ENCODE peak calls at places on chromosomes 12 and 14, in four cellular contexts. One of them, this sample, is unnamed.
A peak's percentile ranks its signal among the peaks of the same experiment; 100 is the strongest.

GRCh38 chr12:101328917-101329316 is 49.0 kb downstream of the UTP20 start:
- DNase-seq in mesenchymal stem cell: no peak
- DNase-seq in GM23338: no peak
- DNase-seq in IMR-90: no peak
- DNase-seq in this sample: no peak

GRCh38 chr12:114612062-114612461 is 71.9 kb downstream of the TBX3 start:
- DNase-seq in mesenchymal stem cell: no peak
- DNase-seq in GM23338: no peak
- DNase-seq in IMR-90: no peak
- DNase-seq in this sample: no peak

GRCh38 chr14:86954623-86955022 is 1038.4 kb downstream of the GALC start:
- DNase-seq in mesenchymal stem cell: no peak
- DNase-seq in GM23338: no peak
- DNase-seq in IMR-90: no peak
- DNase-seq in this sample: no peak

GRCh38 chr14:64502476-64503183 is 1.0 kb downstream of the ZBTB25 start:
- DNase-seq in mesenchymal stem cell: no peak
- DNase-seq in GM23338: peak; percentile 50
- DNase-seq in IMR-90: peak; percentile 16
- DNase-seq in this sample: peak; percentile 21

GRCh38 chr12:89429539-89429938 is 77.2 kb upstream of the DUSP6 start:
- DNase-seq in mesenchymal stem cell: no peak
- DNase-seq in GM23338: no peak
- DNase-seq in IMR-90: no peak
- DNase-seq in this sample: no peak

GRCh38 chr12:124686001-124686884 is 118.8 kb upstream of the NCOR2 start:
- DNase-seq in mesenchymal stem cell: peak; percentile 92
- DNase-seq in GM23338: no peak
- DNase-seq in IMR-90: peak; percentile 81
- DNase-seq in this sample: peak; percentile 46

GRCh38 chr14:71698027-71698426 is 234.2 kb upstream of the RGS6 start:
- DNase-seq in mesenchymal stem cell: no peak
- DNase-seq in GM23338: no peak
- DNase-seq in IMR-90: no peak
- DNase-seq in this sample: no peak

GRCh38 chr14:104421892-104422291 is 157.7 kb upstream of the C14orf180 start:
- DNase-seq in mesenchymal stem cell: no peak
- DNase-seq in GM23338: no peak
- DNase-seq in IMR-90: no peak
- DNase-seq in this sample: no peak

GRCh38 chr12:91109148-91109564 is 2.1 kb downstream of the LUM start:
- DNase-seq in mesenchymal stem cell: peak; percentile 83
- DNase-seq in GM23338: peak; percentile 78
- DNase-seq in IMR-90: peak; percentile 80
- DNase-seq in this sample: peak; percentile 67

GRCh38 chr12:70928066-70928465 is 7.5 kb upstream of the PTPRR start:
- DNase-seq in mesenchymal stem cell: no peak
- DNase-seq in GM23338: no peak
- DNase-seq in IMR-90: no peak
- DNase-seq in this sample: no peak

GRCh38 chr12:79689041-79689476 is 1.7 kb downstream of the PAWR start:
- DNase-seq in mesenchymal stem cell: no peak
- DNase-seq in GM23338: no peak
- DNase-seq in IMR-90: no peak
- DNase-seq in this sample: no peak

GRCh38 chr12:111297703-111298426 is 71.0 kb downstream of the PHETA1 start:
- DNase-seq in mesenchymal stem cell: no peak
- DNase-seq in GM23338: peak; percentile 72
- DNase-seq in IMR-90: no peak
- DNase-seq in this sample: no peak

GRCh38 chr12:81468206-81468605 is 290.9 kb downstream of the PPFIA2 start:
- DNase-seq in mesenchymal stem cell: no peak
- DNase-seq in GM23338: no peak
- DNase-seq in IMR-90: peak; percentile 1
- DNase-seq in this sample: peak; percentile 85

GRCh38 chr12:89085421-89085820 is 266.9 kb downstream of the DUSP6 start:
- DNase-seq in mesenchymal stem cell: no peak
- DNase-seq in GM23338: peak; percentile 45
- DNase-seq in IMR-90: no peak
- DNase-seq in this sample: no peak

GRCh38 chr12:22415342-22416309 is 81.1 kb upstream of the ST8SIA1 start:
- DNase-seq in mesenchymal stem cell: no peak
- DNase-seq in GM23338: no peak
- DNase-seq in IMR-90: no peak
- DNase-seq in this sample: no peak

GRCh38 chr12:56358836-56359532 is 923 bp downstream of the STAT2 start:
- DNase-seq in mesenchymal stem cell: peak; percentile 93
- DNase-seq in GM23338: no peak
- DNase-seq in IMR-90: peak; percentile 87
- DNase-seq in this sample: peak; percentile 89

GRCh38 chr14:60151715-60152114 is 13.5 kb downstream of the DHRS7 start:
- DNase-seq in mesenchymal stem cell: peak; percentile 95
- DNase-seq in GM23338: no peak
- DNase-seq in IMR-90: peak; percentile 92
- DNase-seq in this sample: peak; percentile 80

GRCh38 chr12:52280319-52280795 is 5.9 kb downstream of the KRT86 start:
- DNase-seq in mesenchymal stem cell: peak; percentile 84
- DNase-seq in GM23338: no peak
- DNase-seq in IMR-90: peak; percentile 94
- DNase-seq in this sample: peak; percentile 98

GRCh38 chr12:113135178-113136127 is at the start of gene RASAL1:
- DNase-seq in mesenchymal stem cell: no peak
- DNase-seq in GM23338: peak; percentile 92
- DNase-seq in IMR-90: no peak
- DNase-seq in this sample: no peak

GRCh38 chr12:117818400-117818799 is 150.4 kb downstream of the KSR2 start:
- DNase-seq in mesenchymal stem cell: no peak
- DNase-seq in GM23338: no peak
- DNase-seq in IMR-90: no peak
- DNase-seq in this sample: no peak

GRCh38 chr14:91722386-91722785 is 9.5 kb downstream of the CATSPERB start:
- DNase-seq in mesenchymal stem cell: no peak
- DNase-seq in GM23338: no peak
- DNase-seq in IMR-90: no peak
- DNase-seq in this sample: no peak

GRCh38 chr12:77319141-77319540 is 253.8 kb upstream of the E2F7 start:
- DNase-seq in mesenchymal stem cell: no peak
- DNase-seq in GM23338: peak; percentile 15
- DNase-seq in IMR-90: no peak
- DNase-seq in this sample: no peak

GRCh38 chr12:15276088-15276698 is 46.1 kb upstream of the PTPRO start:
- DNase-seq in mesenchymal stem cell: peak; percentile 51
- DNase-seq in GM23338: peak; percentile 77
- DNase-seq in IMR-90: peak; percentile 29
- DNase-seq in this sample: peak; percentile 70

GRCh38 chr14:58829594-58829993 is 191.8 kb downstream of the DACT1 start:
- DNase-seq in mesenchymal stem cell: peak; percentile 74
- DNase-seq in GM23338: no peak
- DNase-seq in IMR-90: peak; percentile 58
- DNase-seq in this sample: peak; percentile 37

GRCh38 chr14:99389171-99389826 is 91.4 kb downstream of the SETD3 start:
- DNase-seq in mesenchymal stem cell: peak; percentile 40
- DNase-seq in GM23338: peak; percentile 92
- DNase-seq in IMR-90: peak; percentile 10
- DNase-seq in this sample: peak; percentile 21

GRCh38 chr12:119229837-119230236 is 51.1 kb downstream of the HSPB8 start:
- DNase-seq in mesenchymal stem cell: peak; percentile 47
- DNase-seq in GM23338: peak; percentile 91
- DNase-seq in IMR-90: peak; percentile 42
- DNase-seq in this sample: peak; percentile 35

GRCh38 chr12:65895759-65896656 is 71.7 kb downstream of the HMGA2 start:
- DNase-seq in mesenchymal stem cell: peak; percentile 40
- DNase-seq in GM23338: peak; percentile 88
- DNase-seq in IMR-90: no peak
- DNase-seq in this sample: peak; percentile 69

GRCh38 chr14:21258889-21259787 is 10.1 kb downstream of the HNRNPC start:
- DNase-seq in mesenchymal stem cell: peak; percentile 8
- DNase-seq in GM23338: no peak
- DNase-seq in IMR-90: no peak
- DNase-seq in this sample: no peak
- H3K4me2 ChIP-seq in mesenchymal stem cell: no peak overlapping the region
- H3K4me2 ChIP-seq in GM23338: peak overlapping the region; percentile 65
- H3K4me2 ChIP-seq in IMR-90: no peak overlapping the region
- H3K4me2 ChIP-seq in this sample: no peak overlapping the region

GRCh38 chr14:95315156-95315555 is 4.6 kb downstream of the CLMN start:
- DNase-seq in mesenchymal stem cell: no peak
- DNase-seq in GM23338: no peak
- DNase-seq in IMR-90: no peak
- DNase-seq in this sample: no peak
- H3K27ac ChIP-seq in mesenchymal stem cell: peak overlapping the region; percentile 70
- H3K27ac ChIP-seq in GM23338: no peak overlapping the region
- H3K27ac ChIP-seq in IMR-90: no peak overlapping the region
- H3K27ac ChIP-seq in this sample: no peak overlapping the region

GRCh38 chr14:105424861-105425260 is 5.2 kb downstream of the MTA1 start:
- DNase-seq in mesenchymal stem cell: no peak
- DNase-seq in GM23338: no peak
- DNase-seq in IMR-90: no peak
- DNase-seq in this sample: no peak

GRCh38 chr14:105422695-105423487 is 3.3 kb downstream of the MTA1 start:
- DNase-seq in mesenchymal stem cell: no peak
- DNase-seq in GM23338: no peak
- DNase-seq in IMR-90: no peak
- DNase-seq in this sample: no peak

GRCh38 chr14:105421723-105422615 is 2.3 kb downstream of the MTA1 start:
- DNase-seq in mesenchymal stem cell: no peak
- DNase-seq in GM23338: no peak
- DNase-seq in IMR-90: no peak
- DNase-seq in this sample: no peak

GRCh38 chr14:105425823-105426247 is 6.2 kb downstream of the MTA1 start:
- DNase-seq in mesenchymal stem cell: no peak
- DNase-seq in GM23338: no peak
- DNase-seq in IMR-90: no peak
- DNase-seq in this sample: no peak

DNA sequence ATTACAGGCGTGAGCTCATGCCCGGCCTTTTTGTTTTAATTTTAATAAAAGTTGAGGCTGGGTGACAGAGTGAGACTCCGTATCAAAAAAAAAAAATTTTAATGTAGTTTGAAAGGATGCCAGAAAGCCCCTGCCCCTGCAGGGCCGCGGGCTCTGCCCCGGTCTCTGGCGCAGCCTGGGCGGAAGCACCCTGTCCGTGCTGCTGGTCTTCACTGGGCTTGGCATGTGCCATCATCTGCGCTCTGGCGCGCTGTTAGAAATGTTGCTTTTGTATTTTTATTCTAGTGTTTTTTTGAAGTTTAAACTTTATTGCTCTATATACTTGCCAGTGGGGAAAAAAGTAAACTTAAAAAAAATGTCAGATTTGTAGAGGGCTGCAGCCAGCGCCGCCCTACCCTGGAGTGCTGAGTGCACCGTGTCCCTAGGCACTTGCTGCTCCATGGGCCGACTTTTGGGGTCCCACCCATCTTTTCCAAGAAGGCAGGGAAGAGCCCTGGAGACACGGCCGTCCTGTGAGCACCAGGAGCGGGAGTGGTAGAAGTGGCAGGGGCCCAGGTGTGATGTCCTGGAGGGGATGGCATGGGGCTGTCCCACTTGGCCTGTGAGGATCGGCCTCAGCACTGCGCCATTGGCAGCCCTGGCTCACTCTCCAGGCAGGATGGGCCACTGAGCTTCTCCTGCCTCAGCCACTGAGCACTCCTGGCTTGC is 4.0 kb downstream of the MTA1 start:
- DNase-seq in mesenchymal stem cell: no peak
- DNase-seq in GM23338: no peak
- DNase-seq in IMR-90: no peak
- DNase-seq in this sample: no peak
- H3K4me3 ChIP-seq in mesenchymal stem cell: no peak overlapping the region
- H3K4me3 ChIP-seq in GM23338: no peak overlapping the region
- H3K4me3 ChIP-seq in IMR-90: no peak overlapping the region
- H3K4me3 ChIP-seq in this sample: no peak overlapping the region

GRCh38 chr14:70662816-70663215 is 21.1 kb downstream of the TTC9 start:
- DNase-seq in mesenchymal stem cell: no peak
- DNase-seq in GM23338: no peak
- DNase-seq in IMR-90: no peak
- DNase-seq in this sample: no peak

GRCh38 chr14:70663707-70664179 is 22.0 kb downstream of the TTC9 start:
- DNase-seq in mesenchymal stem cell: peak; percentile 40
- DNase-seq in GM23338: no peak
- DNase-seq in IMR-90: peak; percentile 52
- DNase-seq in this sample: peak; percentile 44

GRCh38 chr14:70662080-70662479 is 20.4 kb downstream of the TTC9 start:
- DNase-seq in mesenchymal stem cell: no peak
- DNase-seq in GM23338: no peak
- DNase-seq in IMR-90: no peak
- DNase-seq in this sample: no peak

GRCh38 chr14:70658899-70659298 is 17.2 kb downstream of the TTC9 start:
- DNase-seq in mesenchymal stem cell: no peak
- DNase-seq in GM23338: no peak
- DNase-seq in IMR-90: no peak
- DNase-seq in this sample: no peak

GRCh38 chr14:70660967-70661871 is 19.5 kb downstream of the TTC9 start:
- DNase-seq in mesenchymal stem cell: no peak
- DNase-seq in GM23338: no peak
- DNase-seq in IMR-90: no peak
- DNase-seq in this sample: no peak
- H3K4me2 ChIP-seq in mesenchymal stem cell: no peak overlapping the region
- H3K4me2 ChIP-seq in GM23338: peak overlapping the region; percentile 33
- H3K4me2 ChIP-seq in IMR-90: no peak overlapping the region
- H3K4me2 ChIP-seq in this sample: no peak overlapping the region

GRCh38 chr12:110199360-110200123 is 75.4 kb downstream of the IFT81 start:
- DNase-seq in mesenchymal stem cell: peak; percentile 74
- DNase-seq in GM23338: peak; percentile 65
- DNase-seq in IMR-90: peak; percentile 78
- DNase-seq in this sample: peak; percentile 65
- H3K27ac ChIP-seq in mesenchymal stem cell: peak overlapping the region; percentile 78
- H3K27ac ChIP-seq in GM23338: peak overlapping the region; percentile 84
- H3K27ac ChIP-seq in IMR-90: no peak overlapping the region
- H3K27ac ChIP-seq in this sample: peak overlapping the region; percentile 43

GRCh38 chr12:2960996-2961616 is 1.9 kb downstream of the TEAD4 start:
- DNase-seq in mesenchymal stem cell: peak; percentile 48
- DNase-seq in GM23338: peak; percentile 43
- DNase-seq in IMR-90: peak; percentile 18
- DNase-seq in this sample: no peak
- H3K4me3 ChIP-seq in mesenchymal stem cell: peak overlapping the region; percentile 77
- H3K4me3 ChIP-seq in GM23338: peak overlapping the region; percentile 95
- H3K4me3 ChIP-seq in IMR-90: peak overlapping the region; percentile 93
- H3K4me3 ChIP-seq in this sample: no peak overlapping the region

GRCh38 chr12:6843118-6843902 is 2.6 kb downstream of the GNB3 start:
- DNase-seq in mesenchymal stem cell: no peak
- DNase-seq in GM23338: peak; percentile 72
- DNase-seq in IMR-90: no peak
- DNase-seq in this sample: no peak
- H3K4me2 ChIP-seq in mesenchymal stem cell: no peak overlapping the region
- H3K4me2 ChIP-seq in GM23338: no peak overlapping the region
- H3K4me2 ChIP-seq in IMR-90: no peak overlapping the region
- H3K4me2 ChIP-seq in this sample: no peak overlapping the region

This sample was measured in fibroblast of lung.